ENCODE peak calls at places on chromosomes 5 and 9, in five cellular contexts. One of them, this sample, is unnamed.

GRCh38 chr5:179227578-179228311 is 117.5 kb downstream of the ADAMTS2 start:
- DNase-seq in neuronal stem cell: no peak
- DNase-seq in H1: no peak
- DNase-seq in mesendoderm: peak; percentile 27
- DNase-seq in IMR-90: no peak
- DNase-seq in this sample: no peak

GRCh38 chr9:88739373-88739772 is 204.4 kb downstream of the NXNL2 start:
- DNase-seq in neuronal stem cell: no peak
- DNase-seq in H1: no peak
- DNase-seq in mesendoderm: no peak
- DNase-seq in IMR-90: no peak
- DNase-seq in this sample: no peak

GRCh38 chr5:32710335-32710858 is 724 bp upstream of the NPR3 start:
- DNase-seq in neuronal stem cell: peak; percentile 51
- DNase-seq in H1: peak; percentile 76
- DNase-seq in mesendoderm: peak; percentile 39
- DNase-seq in IMR-90: no peak
- DNase-seq in this sample: no peak

GRCh38 chr5:102792705-102793104 is 37.6 kb downstream of the PAM start:
- DNase-seq in neuronal stem cell: no peak
- DNase-seq in H1: no peak
- DNase-seq in mesendoderm: peak; percentile 34
- DNase-seq in IMR-90: no peak
- DNase-seq in this sample: no peak

GRCh38 chr5:171961117-171961516 is 45.3 kb downstream of the FBXW11 start:
- DNase-seq in neuronal stem cell: no peak
- DNase-seq in H1: no peak
- DNase-seq in mesendoderm: no peak
- DNase-seq in IMR-90: no peak
- DNase-seq in this sample: peak; percentile 62

GRCh38 chr5:80961376-80962281 is 1.5 kb downstream of the RASGRF2 start:
- DNase-seq in neuronal stem cell: peak; percentile 9
- DNase-seq in H1: no peak
- DNase-seq in mesendoderm: no peak
- DNase-seq in IMR-90: peak; percentile 23
- DNase-seq in this sample: peak; percentile 65

GRCh38 chr9:128684325-128685021 is 4.5 kb upstream of the SET start:
- DNase-seq in neuronal stem cell: peak; percentile 63
- DNase-seq in H1: peak; percentile 78
- DNase-seq in mesendoderm: peak; percentile 96
- DNase-seq in IMR-90: peak; percentile 76
- DNase-seq in this sample: peak; percentile 79

GRCh38 chr5:175724314-175724713 is 66.4 kb downstream of the HRH2 start:
- DNase-seq in neuronal stem cell: no peak
- DNase-seq in H1: no peak
- DNase-seq in mesendoderm: no peak
- DNase-seq in IMR-90: no peak
- DNase-seq in this sample: no peak

GRCh38 chr5:62100201-62100600 is 205.8 kb upstream of the KIF2A start:
- DNase-seq in neuronal stem cell: no peak
- DNase-seq in H1: no peak
- DNase-seq in mesendoderm: no peak
- DNase-seq in IMR-90: no peak
- DNase-seq in this sample: no peak

GRCh38 chr5:5014836-5015235 is 125.3 kb upstream of the ADAMTS16 start:
- DNase-seq in neuronal stem cell: peak; percentile 57
- DNase-seq in H1: no peak
- DNase-seq in mesendoderm: peak; percentile 44
- DNase-seq in IMR-90: no peak
- DNase-seq in this sample: no peak

GRCh38 chr5:164352695-164353094 is 847.3 kb downstream of the MAT2B start:
- DNase-seq in neuronal stem cell: no peak
- DNase-seq in H1: no peak
- DNase-seq in mesendoderm: peak; percentile 32
- DNase-seq in IMR-90: no peak
- DNase-seq in this sample: peak; percentile 30

GRCh38 chr9:17600962-17601593 is 22.2 kb downstream of the SH3GL2 start:
- DNase-seq in neuronal stem cell: no peak
- DNase-seq in H1: no peak
- DNase-seq in mesendoderm: no peak
- DNase-seq in IMR-90: peak; percentile 60
- DNase-seq in this sample: peak; percentile 78

GRCh38 chr5:124194282-124194681 is 552.2 kb downstream of the ZNF608 start:
- DNase-seq in neuronal stem cell: no peak
- DNase-seq in H1: no peak
- DNase-seq in mesendoderm: no peak
- DNase-seq in IMR-90: no peak
- DNase-seq in this sample: no peak

GRCh38 chr9:132356276-132356924 is 1.6 kb upstream of the SETX start:
- DNase-seq in neuronal stem cell: no peak
- DNase-seq in H1: no peak
- DNase-seq in mesendoderm: no peak
- DNase-seq in IMR-90: no peak
- DNase-seq in this sample: no peak

GRCh38 chr9:132351404-132352050 is 3.3 kb downstream of the SETX start:
- DNase-seq in neuronal stem cell: no peak
- DNase-seq in H1: no peak
- DNase-seq in mesendoderm: no peak
- DNase-seq in IMR-90: no peak
- DNase-seq in this sample: no peak

GRCh38 chr9:132357764-132358163 is 3.0 kb upstream of the SETX start:
- DNase-seq in neuronal stem cell: no peak
- DNase-seq in H1: no peak
- DNase-seq in mesendoderm: no peak
- DNase-seq in IMR-90: no peak
- DNase-seq in this sample: no peak

GRCh38 chr9:132350861-132351315 is 3.9 kb downstream of the SETX start:
- DNase-seq in neuronal stem cell: no peak
- DNase-seq in H1: no peak
- DNase-seq in mesendoderm: no peak
- DNase-seq in IMR-90: peak; percentile 6
- DNase-seq in this sample: peak; percentile 50

DNA sequence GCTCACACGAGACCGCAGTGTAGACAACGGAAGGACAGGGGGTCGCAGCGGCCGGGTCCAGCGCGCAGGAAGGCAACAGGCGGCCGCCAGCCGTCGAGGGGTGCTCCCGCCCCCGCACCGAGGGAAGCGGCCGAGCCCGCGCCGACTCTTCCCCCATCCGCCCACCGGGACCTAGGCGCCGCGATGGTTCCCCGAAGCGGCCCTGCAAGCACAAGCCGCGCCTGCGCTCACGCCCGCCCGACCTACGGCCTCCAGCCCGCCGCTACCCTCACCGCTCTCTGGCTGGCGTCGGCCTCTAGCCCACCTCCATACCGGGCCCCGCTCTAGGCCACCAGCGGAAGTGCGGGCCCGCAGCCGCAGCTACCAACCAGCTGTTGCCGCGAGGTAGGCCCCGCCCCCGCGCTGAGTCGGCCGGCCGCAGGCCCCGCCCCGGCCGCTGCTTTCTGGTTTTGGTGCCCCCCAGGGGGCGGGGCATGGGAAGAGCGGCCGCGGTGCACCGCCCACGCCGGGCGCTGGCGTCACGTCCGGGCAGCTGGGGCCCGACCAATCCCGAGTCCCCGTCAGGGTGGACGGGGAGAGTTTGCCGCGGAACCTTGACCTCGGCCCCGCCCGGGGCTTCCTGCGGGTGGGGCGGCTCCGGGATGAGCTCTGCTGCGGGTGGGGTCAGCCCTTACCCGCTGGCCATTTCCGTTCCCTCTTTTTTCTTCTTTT is at the start of gene SETX:
- DNase-seq in neuronal stem cell: peak; percentile 96
- DNase-seq in H1: peak; percentile 93
- DNase-seq in mesendoderm: peak; percentile 99
- DNase-seq in IMR-90: peak; percentile 96
- DNase-seq in this sample: peak; percentile 96
- H2BK15ac ChIP-seq in neuronal stem cell: peak within 1 kb of the TSS; percentile 43
- H2BK15ac ChIP-seq in H1: no peak within 1 kb of the TSS
- H2BK15ac ChIP-seq in mesendoderm: no peak within 1 kb of the TSS
- H2BK15ac ChIP-seq in IMR-90: peak within 1 kb of the TSS; percentile 81
- H2BK15ac ChIP-seq in this sample: peak within 1 kb of the TSS; percentile 97

DNA sequence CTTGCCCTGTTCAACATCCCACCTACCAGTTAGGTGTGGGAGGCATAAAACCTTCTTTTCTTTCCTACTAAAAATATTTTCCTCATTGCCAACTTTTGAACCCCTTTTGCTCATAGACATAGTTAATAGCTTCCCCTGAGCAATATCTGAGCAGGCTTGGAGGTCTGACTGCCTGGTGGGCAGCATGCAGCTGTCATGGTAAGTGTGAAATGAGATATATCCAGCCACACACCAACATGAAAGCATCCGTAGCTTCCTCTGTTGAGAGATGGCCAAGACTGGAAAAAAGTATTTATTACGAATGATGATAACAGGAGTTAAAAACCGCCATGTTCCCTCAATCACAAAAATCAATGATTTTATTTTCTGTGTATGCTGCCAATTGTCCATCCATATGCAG is 190.1 kb downstream of the TMEM38B start:
- DNase-seq in neuronal stem cell: no peak
- DNase-seq in H1: no peak
- DNase-seq in mesendoderm: no peak
- DNase-seq in IMR-90: no peak
- DNase-seq in this sample: no peak
- H3K4me3 ChIP-seq in neuronal stem cell: no peak overlapping the region
- H3K4me3 ChIP-seq in H1: no peak overlapping the region
- H3K4me3 ChIP-seq in mesendoderm: no peak overlapping the region
- H3K4me3 ChIP-seq in IMR-90: no peak overlapping the region
- H3K4me3 ChIP-seq in this sample: no peak overlapping the region

GRCh38 chr5:154570572-154571324 is 92.7 kb upstream of the HAND1 start:
- DNase-seq in neuronal stem cell: no peak
- DNase-seq in H1: no peak
- DNase-seq in mesendoderm: peak; percentile 73
- DNase-seq in IMR-90: no peak
- DNase-seq in this sample: no peak

GRCh38 chr5:154571325-154572035 is 93.5 kb upstream of the HAND1 start:
- DNase-seq in neuronal stem cell: no peak
- DNase-seq in H1: no peak
- DNase-seq in mesendoderm: peak; percentile 77
- DNase-seq in IMR-90: no peak
- DNase-seq in this sample: no peak

GRCh38 chr5:154566146-154566680 is 88.2 kb upstream of the HAND1 start:
- DNase-seq in neuronal stem cell: no peak
- DNase-seq in H1: no peak
- DNase-seq in mesendoderm: no peak
- DNase-seq in IMR-90: no peak
- DNase-seq in this sample: no peak

GRCh38 chr5:154567155-154567554 is 89.1 kb upstream of the HAND1 start:
- DNase-seq in neuronal stem cell: no peak
- DNase-seq in H1: no peak
- DNase-seq in mesendoderm: no peak
- DNase-seq in IMR-90: no peak
- DNase-seq in this sample: no peak

DNA sequence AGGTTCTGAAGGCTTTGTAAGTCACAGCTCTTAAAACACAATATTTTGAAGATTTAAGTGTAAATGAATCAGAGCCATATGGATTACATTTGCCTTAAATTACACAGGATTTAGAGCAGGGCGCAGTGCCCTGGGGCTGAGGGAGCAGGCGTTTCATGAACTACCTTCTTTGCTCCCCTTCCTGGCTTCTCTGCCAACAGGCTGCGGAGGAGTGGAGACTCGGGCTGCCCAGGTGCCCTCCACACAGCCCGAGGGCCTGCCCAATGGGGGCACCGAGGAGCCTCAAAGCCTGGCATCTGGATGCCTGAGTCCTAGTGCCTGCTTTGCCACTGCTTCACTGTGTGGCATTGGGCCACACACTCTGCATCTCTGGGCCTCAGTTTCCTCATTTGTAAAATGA is 90.6 kb upstream of the HAND1 start:
- DNase-seq in neuronal stem cell: no peak
- DNase-seq in H1: no peak
- DNase-seq in mesendoderm: no peak
- DNase-seq in IMR-90: no peak
- DNase-seq in this sample: no peak
- H2BK15ac ChIP-seq in neuronal stem cell: no peak overlapping the region
- H2BK15ac ChIP-seq in H1: no peak overlapping the region
- H2BK15ac ChIP-seq in mesendoderm: no peak overlapping the region
- H2BK15ac ChIP-seq in IMR-90: no peak overlapping the region
- H2BK15ac ChIP-seq in this sample: no peak overlapping the region

DNA sequence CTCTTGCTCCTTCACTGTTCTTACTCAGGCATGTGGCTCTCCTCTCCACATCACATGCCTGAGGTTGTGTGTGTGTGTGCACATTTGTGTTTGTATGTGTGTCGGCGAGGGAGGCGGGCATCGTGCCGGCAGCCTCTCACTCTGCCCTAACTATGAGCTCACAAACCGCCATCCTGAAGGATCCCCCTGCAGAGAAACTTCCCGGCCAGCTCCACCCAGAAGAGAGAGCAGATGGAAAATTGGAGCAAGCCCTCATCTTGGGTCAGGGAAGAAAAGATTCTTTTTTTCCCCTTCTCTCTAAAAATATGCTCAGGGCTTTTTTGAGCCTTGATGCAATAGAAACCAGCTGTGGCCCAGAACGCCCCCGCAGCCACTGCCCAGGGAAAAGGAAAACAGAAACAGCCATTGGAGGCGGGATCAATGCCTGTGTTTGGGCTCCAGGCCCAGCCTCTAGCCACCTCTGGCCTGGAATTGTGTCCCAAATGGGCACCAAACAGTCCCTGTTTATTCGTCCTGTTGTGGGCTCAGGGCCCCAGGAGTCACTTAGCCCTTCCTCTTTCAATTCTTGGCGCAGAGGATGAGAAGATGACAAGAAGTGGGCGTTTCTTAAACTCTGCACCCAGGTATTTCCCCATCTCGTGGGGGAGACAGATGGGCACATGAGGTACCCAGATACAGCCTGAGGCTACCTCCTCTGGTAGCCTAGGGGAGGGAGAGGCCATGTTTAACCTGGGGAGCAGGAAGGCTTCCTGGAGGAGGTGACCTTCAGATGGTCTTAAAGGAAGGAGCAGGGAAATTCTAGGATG is 151.5 kb downstream of the RGS3 start:
- DNase-seq in neuronal stem cell: no peak
- DNase-seq in H1: no peak
- DNase-seq in mesendoderm: no peak
- DNase-seq in IMR-90: peak; percentile 74
- DNase-seq in this sample: peak; percentile 65
- H3K4me3 ChIP-seq in neuronal stem cell: no peak overlapping the region
- H3K4me3 ChIP-seq in H1: no peak overlapping the region
- H3K4me3 ChIP-seq in mesendoderm: no peak overlapping the region
- H3K4me3 ChIP-seq in IMR-90: no peak overlapping the region
- H3K4me3 ChIP-seq in this sample: peak overlapping the region; percentile 56

GRCh38 chr9:37897665-37898064 is 6.3 kb downstream of the SLC25A51 start:
- DNase-seq in neuronal stem cell: no peak
- DNase-seq in H1: no peak
- DNase-seq in mesendoderm: no peak
- DNase-seq in IMR-90: peak; percentile 71
- DNase-seq in this sample: peak; percentile 47

DNA sequence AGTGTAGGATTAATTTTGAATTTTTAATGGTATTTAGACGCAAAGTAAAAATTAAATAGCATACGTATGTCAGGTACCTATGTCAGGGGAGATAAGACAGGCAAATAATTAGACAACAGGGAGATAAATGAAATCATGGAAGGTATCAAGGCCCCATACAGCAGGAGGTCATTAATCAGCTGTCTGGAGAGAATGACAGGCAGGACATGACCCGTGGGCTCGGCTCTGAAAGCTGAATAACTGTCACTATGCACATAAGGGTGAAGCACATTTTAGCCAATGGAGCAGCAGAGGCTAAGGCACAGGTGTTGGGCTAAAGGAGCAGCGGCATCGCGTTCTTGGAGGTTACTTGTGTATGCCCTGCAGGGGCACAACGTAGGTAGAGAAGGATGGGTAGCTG is 11.9 kb downstream of the SLC25A51 start:
- DNase-seq in neuronal stem cell: no peak
- DNase-seq in H1: no peak
- DNase-seq in mesendoderm: no peak
- DNase-seq in IMR-90: no peak
- DNase-seq in this sample: no peak
- H2BK15ac ChIP-seq in neuronal stem cell: no peak overlapping the region
- H2BK15ac ChIP-seq in H1: no peak overlapping the region
- H2BK15ac ChIP-seq in mesendoderm: no peak overlapping the region
- H2BK15ac ChIP-seq in IMR-90: no peak overlapping the region
- H2BK15ac ChIP-seq in this sample: no peak overlapping the region